ENCODE peak calls at places on chromosomes 13 and 19, in seven cellular contexts. W, M, K, S, F, N and D are unnamed samples. For H3K9me3, the result is how much of the 10 kb centered on the place peaks cover.

GRCh38 chr19:28710278-28710677 is 502.7 kb downstream of the UQCRFS1 start:
- DNase-seq in W (no peak), M (no peak), K (no peak), S (peak), F (peak), N (peak), D (no peak)

GRCh38 chr19:23395041-23395721 is at the start of gene ZNF91:
- DNase-seq in W (peak), M (peak), K (peak), S (peak), F (peak), N (peak), D (peak)

GRCh38 chr19:944171-944567 is 18.3 kb downstream of the ARID3A start:
- DNase-seq in W (no peak), M (no peak), K (peak), S (no peak), F (no peak), N (peak), D (no peak)

GRCh38 chr19:46495789-46496099 is at the start of gene PNMA8B:
- DNase-seq in W (no peak), M (peak), K (peak), S (no peak), F (peak), N (peak), D (peak)

GRCh38 chr13:22749626-22750025 is 431.2 kb upstream of the SGCG start:
- DNase-seq in W (no peak), M (no peak), K (no peak), S (no peak), F (no peak), N (no peak), D (no peak)

GRCh38 chr19:2820112-2820702 is 539 bp downstream of the ZNF554 start:
- DNase-seq in W (no peak), M (no peak), K (no peak), S (no peak), F (no peak), N (no peak), D (no peak)

GRCh38 chr13:29703421-29703820 is 107.9 kb upstream of the SLC7A1 start:
- DNase-seq in W (no peak), M (no peak), K (no peak), S (no peak), F (no peak), N (no peak), D (no peak)

GRCh38 chr19:3857449-3858003 is 11.3 kb downstream of the ZFR2 start:
- DNase-seq in W (no peak), M (no peak), K (peak), S (no peak), F (no peak), N (no peak), D (no peak)

GRCh38 chr13:39297664-39298171 is 259.5 kb downstream of the NHLRC3 start:
- DNase-seq in W (no peak), M (no peak), K (no peak), S (no peak), F (no peak), N (no peak), D (no peak)

GRCh38 chr13:22915442-22916082 is 265.2 kb upstream of the SGCG start:
- DNase-seq in W (no peak), M (no peak), K (peak), S (peak), F (peak), N (peak), D (no peak)

GRCh38 chr19:1991018-1991390 is 24.5 kb downstream of the BTBD2 start:
- DNase-seq in W (no peak), M (no peak), K (no peak), S (no peak), F (no peak), N (no peak), D (no peak)

DNA sequence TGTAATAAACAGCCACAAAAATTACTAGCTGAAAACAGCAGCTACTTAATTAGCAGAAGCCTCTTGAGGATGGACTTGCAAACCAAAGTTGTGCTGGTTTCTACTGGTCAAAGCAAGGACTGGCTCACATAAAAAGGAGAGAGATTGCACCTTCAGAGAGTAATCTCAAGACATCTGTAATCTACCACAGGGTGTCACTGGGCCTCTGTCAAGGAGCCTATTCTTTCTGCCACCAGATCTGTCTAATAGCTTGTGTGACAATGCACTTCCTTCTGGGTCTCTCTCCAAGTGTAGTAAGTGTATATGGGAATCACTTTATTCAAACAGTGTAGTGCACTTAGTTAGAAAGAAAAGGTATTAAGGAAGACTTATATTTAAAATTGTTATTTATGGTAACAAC is 24.4 kb upstream of the ZNF561 start:
- DNase-seq in W (no peak), M (no peak), K (no peak), S (no peak), F (no peak), N (no peak), D (peak)
- TF ChIP-seq CTCF in W (no peak), M (no peak), K (no peak), S (no peak), F (no peak), N (no peak), D (peak)

GRCh38 chr19:44109458-44109857 is 3.7 kb upstream of the ZNF225 start:
- DNase-seq in W (no peak), M (no peak), K (no peak), S (no peak), F (no peak), N (no peak), D (no peak)

GRCh38 chr19:44112802-44113137 is 429 bp upstream of the ZNF225 start:
- DNase-seq in W (no peak), M (no peak), K (no peak), S (no peak), F (no peak), N (no peak), D (no peak)

GRCh38 chr19:44113138-44113783 is at the start of gene ZNF225:
- DNase-seq in W (peak), M (peak), K (peak), S (peak), F (peak), N (peak), D (peak)

GRCh38 chr19:44111910-44112463 is 1.2 kb upstream of the ZNF225 start:
- DNase-seq in W (no peak), M (no peak), K (peak), S (no peak), F (peak), N (no peak), D (peak)

GRCh38 chr19:44107751-44108150 is 5.4 kb upstream of the ZNF225 start:
- DNase-seq in W (no peak), M (no peak), K (no peak), S (no peak), F (no peak), N (no peak), D (no peak)
- H3K9me3 ChIP-seq in W (half or more), M (half or more), K (under half), S (under half), F (under half), N (half or more), D (under half)

DNA sequence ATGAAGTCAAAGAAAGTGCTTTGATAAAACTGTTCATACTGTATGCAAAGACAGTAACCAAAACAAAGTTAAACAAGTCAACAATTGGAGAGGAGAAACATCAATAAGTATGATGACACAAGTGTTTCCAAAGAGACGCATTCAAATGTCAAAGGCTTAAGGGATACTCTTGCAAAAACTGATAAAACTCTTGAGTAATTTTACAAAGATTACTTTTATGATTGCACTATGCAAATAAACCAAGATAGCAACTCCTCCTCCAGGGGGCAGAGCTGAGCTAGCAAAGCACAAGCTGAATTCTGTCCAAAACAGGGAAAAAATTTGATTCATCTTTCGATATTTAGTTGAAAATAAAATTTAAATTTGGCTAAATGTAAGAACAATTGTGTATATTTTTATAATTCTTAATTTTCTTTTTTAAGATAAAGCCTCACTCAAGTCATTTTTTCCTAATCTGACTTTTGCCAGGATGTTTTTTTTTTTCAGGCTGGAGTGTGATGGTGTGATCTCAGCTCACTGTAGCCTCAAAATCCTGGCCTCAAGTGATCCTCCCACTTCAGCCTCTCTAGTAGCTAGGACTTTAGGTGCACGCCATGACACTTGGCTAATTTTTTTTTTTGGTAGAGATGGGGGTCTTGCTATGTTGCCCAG is 84.0 kb downstream of the MZT1 start:
- DNase-seq in W (no peak), M (peak), K (peak), S (peak), F (peak), N (peak), D (peak)
- TF ChIP-seq CTCF in W (peak), M (peak), K (peak), S (peak), F (peak), N (peak), D (peak)

DNA sequence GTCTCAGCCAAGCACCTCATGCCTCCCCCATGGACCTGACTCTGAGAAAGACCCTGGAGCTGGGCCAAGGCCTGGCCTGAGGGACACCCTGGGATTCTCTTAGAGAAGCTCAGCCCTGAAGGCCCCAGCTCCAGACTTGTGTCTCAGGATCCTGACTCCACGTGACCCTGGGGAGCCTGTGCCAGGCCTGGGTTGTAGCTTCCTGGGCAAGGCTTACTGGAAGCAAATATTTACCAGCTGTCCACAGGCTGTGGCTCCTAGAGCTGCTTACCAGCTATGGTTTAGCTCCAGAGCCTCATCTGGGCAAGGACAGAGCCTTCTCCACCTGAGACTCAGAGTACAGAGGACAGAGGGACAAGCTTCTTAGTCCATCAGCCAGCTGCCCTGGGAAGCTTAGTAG is 61.0 kb upstream of the CEACAM8 start:
- DNase-seq in W (no peak), M (no peak), K (no peak), S (no peak), F (no peak), N (no peak), D (no peak)
- H3K9me3 ChIP-seq in W (under half), M (under half), K (under half), S (under half), F (under half), N (under half), D (under half)

GRCh38 chr19:31698352-31698751 is 349.1 kb upstream of the TSHZ3 start:
- DNase-seq in W (no peak), M (no peak), K (no peak), S (no peak), F (no peak), N (no peak), D (no peak)

GRCh38 chr19:31699421-31699820 is 350.2 kb upstream of the TSHZ3 start:
- DNase-seq in W (no peak), M (no peak), K (no peak), S (no peak), F (no peak), N (no peak), D (no peak)

GRCh38 chr19:31706131-31706530 is 356.9 kb upstream of the TSHZ3 start:
- DNase-seq in W (no peak), M (no peak), K (no peak), S (no peak), F (no peak), N (no peak), D (no peak)

GRCh38 chr19:31705656-31706055 is 356.4 kb upstream of the TSHZ3 start:
- DNase-seq in W (no peak), M (no peak), K (no peak), S (no peak), F (no peak), N (no peak), D (no peak)

GRCh38 chr19:31701146-31701545 is 351.9 kb upstream of the TSHZ3 start:
- DNase-seq in W (no peak), M (no peak), K (no peak), S (no peak), F (no peak), N (no peak), D (no peak)
- TF ChIP-seq CTCF in W (no peak), M (no peak), K (no peak), S (no peak), F (no peak), N (no peak), D (no peak)

DNA sequence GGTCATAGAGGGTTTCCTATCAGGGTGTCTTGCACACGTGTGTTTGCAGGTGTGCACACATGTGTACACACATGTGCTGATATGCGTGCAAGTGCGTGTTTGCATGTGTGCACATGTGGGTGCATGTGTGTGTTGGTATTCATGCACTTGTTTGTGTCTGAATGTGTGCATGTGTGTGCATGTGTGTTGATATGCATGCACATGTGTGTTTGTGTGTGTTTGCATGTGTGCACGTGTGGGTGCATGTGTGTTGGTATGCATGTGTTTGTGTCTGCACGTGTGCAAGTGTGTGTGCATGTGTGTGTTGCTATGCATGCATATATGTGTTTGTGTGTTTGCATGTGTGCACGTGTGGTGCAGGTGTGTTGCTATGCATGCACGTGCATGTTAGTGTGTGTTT is 150.5 kb downstream of the SOX1 start:
- DNase-seq in W (no peak), M (no peak), K (peak), S (no peak), F (no peak), N (no peak), D (no peak)
- H3K9me3 ChIP-seq in W (under half), M (under half), K (under half), S (under half), F (under half), N (under half), D (under half)

GRCh38 chr13:89783221-89783755 is 1564.2 kb upstream of the MIR17HG start:
- DNase-seq in W (no peak), M (no peak), K (no peak), S (no peak), F (no peak), N (no peak), D (no peak)
- TF ChIP-seq CTCF in W (no peak), M (no peak), K (no peak), S (no peak), F (no peak), N (no peak), D (no peak)